ENCODE peak calls at places on chromosomes 6 and 20, in five cellular contexts. P, F, O, E and V are unnamed samples.

GRCh38 chr6:146788115-146788514 is 189.3 kb downstream of the ADGB start:
- DNase-seq in P (no peak), F (no peak), O (no peak), E (no peak), V (no peak)

GRCh38 chr20:2234788-2235187 is 61.0 kb upstream of the TGM3 start:
- DNase-seq in P (peak; percentile 22), F (no peak), O (no peak), E (peak; percentile 6), V (no peak)

GRCh38 chr20:46400253-46400652 is 6.2 kb downstream of the ELMO2 start:
- DNase-seq in P (no peak), F (no peak), O (no peak), E (peak; percentile 89), V (peak; percentile 72)

GRCh38 chr20:24102290-24102689 is 113.7 kb upstream of the GGTLC1 start:
- DNase-seq in P (no peak), F (no peak), O (peak; percentile 1), E (peak; percentile 24), V (no peak)

GRCh38 chr20:31927758-31928157 is 24.1 kb downstream of the PDRG1 start:
- DNase-seq in P (no peak), F (no peak), O (no peak), E (no peak), V (no peak)

GRCh38 chr6:119881416-119881815 is 531.9 kb upstream of the MAN1A1 start:
- DNase-seq in P (no peak), F (no peak), O (no peak), E (no peak), V (no peak)

GRCh38 chr6:33251390-33252012 is 20.2 kb downstream of the VPS52 start:
- DNase-seq in P (no peak), F (no peak), O (no peak), E (peak; percentile 22), V (no peak)

GRCh38 chr6:29559524-29560287 is at the start of gene UBD:
- DNase-seq in P (no peak), F (no peak), O (no peak), E (peak; percentile 2), V (no peak)

GRCh38 chr6:127547215-127547614 is 28.1 kb upstream of the MTCL3 start:
- DNase-seq in P (no peak), F (no peak), O (peak; percentile 1), E (peak; percentile 30), V (no peak)

GRCh38 chr6:40328376-40328987 is 258.7 kb downstream of the LRFN2 start:
- DNase-seq in P (peak; percentile 56), F (no peak), O (peak; percentile 15), E (no peak), V (no peak)

GRCh38 chr20:22984611-22985010 is 50.5 kb upstream of the SSTR4 start:
- DNase-seq in P (no peak), F (no peak), O (no peak), E (no peak), V (no peak)

GRCh38 chr6:110671447-110671846 is 143.8 kb downstream of the CDK19 start:
- DNase-seq in P (no peak), F (no peak), O (no peak), E (no peak), V (no peak)

GRCh38 chr20:24587384-24588046 is 118.1 kb downstream of the SYNDIG1 start:
- DNase-seq in P (no peak), F (no peak), O (no peak), E (no peak), V (no peak)

GRCh38 chr20:49669601-49670189 is 44.0 kb downstream of the B4GALT5 start:
- DNase-seq in P (no peak), F (no peak), O (no peak), E (no peak), V (no peak)

GRCh38 chr6:28565823-28566526 is 40.3 kb downstream of the GPX5 start:
- DNase-seq in P (no peak), F (no peak), O (peak; percentile 89), E (no peak), V (no peak)

GRCh38 chr6:82785206-82785605 is 280.4 kb downstream of the UBE3D start:
- DNase-seq in P (no peak), F (no peak), O (no peak), E (peak; percentile 15), V (no peak)

GRCh38 chr6:13383280-13384163 is 55.2 kb upstream of the TBC1D7 start:
- DNase-seq in P (no peak), F (no peak), O (no peak), E (peak; percentile 67), V (no peak)

GRCh38 chr6:291697-292505 is at the start of gene DUSP22:
- DNase-seq in P (peak; percentile 87), F (peak; percentile 90), O (peak; percentile 90), E (peak; percentile 89), V (peak; percentile 93)

GRCh38 chr20:32079655-32080109 is 27.6 kb downstream of the HCK start:
- DNase-seq in P (peak; percentile 14), F (no peak), O (peak; percentile 8), E (no peak), V (no peak)

GRCh38 chr6:35054743-35055130 is 86.4 kb downstream of the TCP11 start:
- DNase-seq in P (no peak), F (no peak), O (no peak), E (no peak), V (peak; percentile 53)

GRCh38 chr20:19628570-19629134 is 129.4 kb upstream of the RIN2 start:
- DNase-seq in P (peak; percentile 60), F (no peak), O (peak; percentile 60), E (peak; percentile 85), V (no peak)

GRCh38 chr6:33993091-33993490 is 152.8 kb downstream of the GRM4 start:
- DNase-seq in P (no peak), F (no peak), O (no peak), E (no peak), V (no peak)

GRCh38 chr20:63309261-63310071 is 16.5 kb downstream of the COL20A1 start:
- DNase-seq in P (peak; percentile 77), F (peak; percentile 38), O (peak; percentile 59), E (peak; percentile 52), V (no peak)

GRCh38 chr20:49276201-49276894 is 1.5 kb downstream of the ZNFX1 start:
- DNase-seq in P (no peak), F (no peak), O (peak; percentile 52), E (peak; percentile 64), V (no peak)

GRCh38 chr6:139291813-139292619 is at the start of gene TXLNB:
- DNase-seq in P (peak; percentile 31), F (peak; percentile 84), O (no peak), E (peak; percentile 96), V (peak; percentile 95)

GRCh38 chr6:117448732-117449131 is 23.0 kb upstream of the ROS1 start:
- DNase-seq in P (no peak), F (no peak), O (no peak), E (peak; percentile 95), V (no peak)

GRCh38 chr6:30679765-30680535 is 6.5 kb downstream of the PPP1R18 start:
- DNase-seq in P (no peak), F (no peak), O (no peak), E (no peak), V (no peak)
- TF ChIP-seq CTCF in P (no peak), F (no peak), O (no peak), E (no peak), V (no peak)

GRCh38 chr20:57879437-57880115 is 169.8 kb upstream of the PMEPA1 start:
- DNase-seq in P (no peak), F (peak; percentile 57), O (no peak), E (no peak), V (peak; percentile 66)
- TF ChIP-seq CTCF in P (no peak), F (no peak), O (no peak), E (no peak), V (no peak)

GRCh38 chr6:26260791-26261484 is 104.1 kb upstream of the BTN3A2 start:
- DNase-seq in P (no peak), F (no peak), O (no peak), E (no peak), V (no peak)

GRCh38 chr6:26254666-26255176 is 110.3 kb upstream of the BTN3A2 start:
- DNase-seq in P (no peak), F (no peak), O (no peak), E (no peak), V (no peak)

GRCh38 chr6:26260110-26260637 is 104.8 kb upstream of the BTN3A2 start:
- DNase-seq in P (no peak), F (no peak), O (no peak), E (no peak), V (no peak)

GRCh38 chr6:26257272-26257671 is 107.7 kb upstream of the BTN3A2 start:
- DNase-seq in P (no peak), F (no peak), O (no peak), E (no peak), V (no peak)

GRCh38 chr6:26258199-26258977 is 106.6 kb upstream of the BTN3A2 start:
- DNase-seq in P (no peak), F (no peak), O (peak; percentile 48), E (peak; percentile 29), V (no peak)
- TF ChIP-seq CTCF in P (no peak), F (no peak), O (peak; percentile 66), E (peak; percentile 47), V (no peak)

GRCh38 chr6:37491161-37491829 is 8.4 kb downstream of the CCDC167 start:
- DNase-seq in P (no peak), F (no peak), O (no peak), E (no peak), V (peak; percentile 48)

GRCh38 chr6:37488464-37488863 is 11.2 kb downstream of the CCDC167 start:
- DNase-seq in P (no peak), F (no peak), O (no peak), E (no peak), V (no peak)

GRCh38 chr6:37487891-37488290 is 11.8 kb downstream of the CCDC167 start:
- DNase-seq in P (no peak), F (no peak), O (no peak), E (no peak), V (peak; percentile 46)

GRCh38 chr6:37490466-37491015 is 9.2 kb downstream of the CCDC167 start:
- DNase-seq in P (no peak), F (no peak), O (no peak), E (no peak), V (peak; percentile 27)

GRCh38 chr6:37489697-37490336 is 9.9 kb downstream of the CCDC167 start:
- DNase-seq in P (no peak), F (no peak), O (no peak), E (peak; percentile 39), V (peak; percentile 61)
- TF ChIP-seq CTCF in P (no peak), F (peak; percentile 14), O (peak; percentile 49), E (peak; percentile 45), V (no peak)

GRCh38 chr6:50358113-50358512 is 308.4 kb upstream of the DEFB112 start:
- DNase-seq in P (no peak), F (no peak), O (no peak), E (no peak), V (no peak)

GRCh38 chr6:50353603-50354002 is 303.9 kb upstream of the DEFB112 start:
- DNase-seq in P (no peak), F (no peak), O (no peak), E (no peak), V (no peak)
- TF ChIP-seq CTCF in P (no peak), F (no peak), O (no peak), E (no peak), V (no peak)

DNA sequence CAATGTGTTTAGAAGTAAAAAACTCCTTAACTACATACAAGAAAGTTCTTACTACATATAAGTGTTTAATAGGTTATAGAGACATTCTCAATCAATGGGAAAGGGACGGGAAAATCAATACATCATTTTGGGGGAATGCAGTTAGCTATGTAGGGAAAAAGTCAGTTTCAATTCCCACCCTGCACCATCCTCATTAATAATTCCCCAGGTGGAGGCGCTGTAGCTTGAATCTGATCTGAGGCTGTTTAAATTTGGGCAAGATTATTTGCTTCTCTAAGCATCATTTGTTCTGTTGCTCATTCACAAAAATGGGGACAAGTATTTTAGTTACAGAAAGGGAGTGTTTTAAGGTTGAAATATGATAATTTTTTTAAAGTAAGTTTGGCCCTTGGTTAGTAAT is 19.1 kb downstream of the OLIG3 start:
- DNase-seq in P (no peak), F (no peak), O (no peak), E (no peak), V (no peak)
- TF ChIP-seq CTCF in P (no peak), F (no peak), O (peak; percentile 45), E (peak; percentile 11), V (no peak)